ENCODE peak calls at places on chromosomes 6 and 20, in eight cellular contexts. H, E, V, Y, M, C, I and S are unnamed samples.
A peak's percentile ranks its signal among the peaks of the same experiment; 100 is the strongest.

GRCh38 chr20:34529742-34530141 is 13.5 kb downstream of the DYNLRB1 start:
- DNase-seq in Y (no peak), V (no peak), C (no peak), E (no peak), H (no peak), M (no peak), I (no peak), S (no peak)

GRCh38 chr6:142763205-142763604 is 181.8 kb downstream of the HIVEP2 start:
- DNase-seq in Y (no peak), V (no peak), C (no peak), I (no peak), H (no peak), M (no peak), E (no peak), S (no peak)

GRCh38 chr6:151961809-151962208 is 154.3 kb downstream of the ESR1 start:
- DNase-seq in V (no peak), C (no peak), E (no peak), Y (no peak), H (no peak), I (no peak), M (no peak), S (no peak)

GRCh38 chr6:11275598-11275997 is 43.1 kb upstream of the NEDD9 start:
- DNase-seq in V (no peak), C (peak; percentile 3), I (no peak), Y (no peak), E (no peak), M (no peak), H (no peak), S (no peak)

GRCh38 chr6:95599691-95600090 is 22.4 kb downstream of the MANEA start:
- DNase-seq in Y (no peak), H (no peak), V (no peak), M (no peak), E (no peak), C (no peak), I (no peak), S (no peak)

GRCh38 chr6:51839975-51840374 is 247.4 kb downstream of the PKHD1 start:
- DNase-seq in E (no peak), I (no peak), H (no peak), C (no peak), Y (no peak), M (no peak), V (no peak), S (no peak)

GRCh38 chr20:38199506-38200390 is 34.7 kb upstream of the TGM2 start:
- DNase-seq in V (no peak), Y (no peak), H (no peak), E (no peak), M (no peak), I (no peak), C (no peak), S (no peak)

GRCh38 chr6:44297063-44298038 is 15.8 kb downstream of the AARS2 start:
- DNase-seq in H (peak; percentile 74), V (peak; percentile 39), E (peak; percentile 67), C (peak; percentile 52), M (peak; percentile 70), Y (peak; percentile 24), I (peak; percentile 61), S (no peak)

GRCh38 chr6:44071670-44072451 is 55.4 kb downstream of the MRPL14 start:
- DNase-seq in M (no peak), H (no peak), V (no peak), C (no peak), E (no peak), Y (peak; percentile 94), I (no peak), S (no peak)

GRCh38 chr6:45626087-45626891 is 248.6 kb upstream of the SUPT3H start:
- DNase-seq in I (no peak), Y (peak; percentile 93), V (no peak), H (no peak), M (no peak), C (no peak), E (no peak), S (no peak)